ENCODE peak calls at places on chromosomes 13 and 19, in five cellular contexts. H is mesendoderm, S is neuronal stem cell, V is IMR-90, W is H1. E is an unnamed sample.
A peak's percentile ranks its signal among the peaks of the same experiment; 100 is the strongest.

GRCh38 chr19:15563325-15563794 is 51.7 kb upstream of the CYP4F8 start:
- DNase-seq in W (no peak), S (no peak), H (no peak), V (no peak), E (no peak)

GRCh38 chr19:4115050-4115817 is 8.7 kb downstream of the MAP2K2 start:
- DNase-seq in V (no peak), W (no peak), H (no peak), S (no peak), E (no peak)

GRCh38 chr13:20174656-20175405 is 14.0 kb upstream of the GJA3 start:
- DNase-seq in W (peak; percentile 53), V (peak; percentile 99), S (no peak), H (peak; percentile 76), E (peak; percentile 96)

GRCh38 chr13:44140146-44140545 is 233.5 kb upstream of the SERP2 start:
- DNase-seq in V (no peak), S (no peak), W (no peak), H (peak; percentile 27), E (no peak)

GRCh38 chr19:41224632-41225031 is 5.6 kb downstream of the AXL start:
- DNase-seq in W (no peak), H (no peak), S (no peak), V (no peak), E (no peak)

GRCh38 chr19:37999309-38000213 is 92.6 kb downstream of the SIPA1L3 start:
- DNase-seq in W (no peak), V (peak; percentile 98), H (no peak), S (no peak), E (peak; percentile 68)

GRCh38 chr13:20840590-20840989 is 62.0 kb downstream of the XPO4 start:
- DNase-seq in H (no peak), S (no peak), W (no peak), V (no peak), E (no peak)

GRCh38 chr19:55447421-55448174 is 4.5 kb upstream of the SHISA7 start:
- DNase-seq in W (no peak), S (no peak), H (peak; percentile 62), V (peak; percentile 15), E (no peak)

GRCh38 chr13:97879646-97880297 is 73.7 kb upstream of the IPO5 start:
- DNase-seq in S (no peak), W (no peak), V (peak; percentile 91), H (peak; percentile 87), E (no peak)

GRCh38 chr19:46221981-46222610 is 7.4 kb upstream of the IGFL1 start:
- DNase-seq in V (peak; percentile 34), H (peak; percentile 63), W (no peak), S (no peak), E (peak; percentile 59)

GRCh38 chr13:94641432-94641941 is 39.8 kb downstream of the GPR180 start:
- DNase-seq in S (no peak), V (peak; percentile 86), H (no peak), W (no peak), E (peak; percentile 5)

GRCh38 chr13:102878491-102878890 is 32.7 kb downstream of the ERCC5 start:
- DNase-seq in H (peak; percentile 8), V (peak; percentile 76), S (peak; percentile 29), W (no peak), E (no peak)

GRCh38 chr13:46296920-46297319 is 85.2 kb downstream of the LRRC63 start:
- DNase-seq in V (peak; percentile 67), H (peak; percentile 89), W (no peak), S (no peak), E (peak; percentile 82)

GRCh38 chr19:18006895-18007604 is 920 bp upstream of the ARRDC2 start:
- DNase-seq in S (peak; percentile 78), W (no peak), V (peak; percentile 62), H (peak; percentile 82), E (peak; percentile 82)

GRCh38 chr19:12785431-12786011 is 5.8 kb upstream of the JUNB start:
- DNase-seq in S (no peak), V (no peak), W (no peak), H (no peak), E (no peak)

GRCh38 chr13:48505597-48506091 is 27.2 kb downstream of the RCBTB2 start:
- DNase-seq in V (peak; percentile 71), W (no peak), H (peak; percentile 54), S (no peak), E (no peak)

GRCh38 chr19:35404879-35405622 is 34.2 kb downstream of the GPR42 start:
- DNase-seq in W (no peak), H (peak; percentile 97), S (peak; percentile 17), V (peak; percentile 92), E (peak; percentile 93)

GRCh38 chr19:46579286-46579944 is 21.7 kb upstream of the CALM3 start:
- DNase-seq in W (no peak), S (peak; percentile 14), V (no peak), H (peak; percentile 59), E (no peak)

GRCh38 chr13:36420437-36420891 is 11.8 kb upstream of the CCNA1 start:
- DNase-seq in W (no peak), S (peak; percentile 73), V (peak; percentile 59), H (peak; percentile 83), E (peak; percentile 91)

GRCh38 chr19:40802300-40803169 is 3.5 kb downstream of the EGLN2 start:
- DNase-seq in V (no peak), S (no peak), H (no peak), W (no peak), E (no peak)

GRCh38 chr13:44465318-44465717 is 91.7 kb downstream of the SERP2 start:
- DNase-seq in V (peak; percentile 55), S (no peak), H (no peak), W (no peak), E (no peak)

GRCh38 chr19:55581145-55581827 is 638 bp upstream of the ZNF579 start:
- DNase-seq in W (no peak), H (peak; percentile 56), V (no peak), S (no peak), E (no peak)

GRCh38 chr19:22882797-22883196 is 50.7 kb downstream of the ZNF723 start:
- DNase-seq in W (no peak), V (peak; percentile 13), S (no peak), H (peak; percentile 64), E (peak; percentile 97)

GRCh38 chr19:30167976-30168635 is 204.1 kb upstream of the ZNF536 start:
- DNase-seq in S (no peak), V (no peak), H (no peak), W (no peak), E (no peak)

GRCh38 chr19:4046946-4047683 is 19.6 kb downstream of the ZBTB7A start:
- DNase-seq in W (no peak), V (no peak), H (no peak), S (no peak), E (no peak)

GRCh38 chr13:67996101-67996500 is 766.0 kb upstream of the PCDH9 start:
- DNase-seq in V (no peak), S (no peak), H (no peak), W (no peak), E (no peak)

GRCh38 chr13:78372581-78372980 is 230.8 kb downstream of the POU4F1 start:
- DNase-seq in H (no peak), S (no peak), V (no peak), W (no peak), E (no peak)

GRCh38 chr13:94128430-94128829 is 351.1 kb downstream of the DCT start:
- DNase-seq in V (no peak), H (peak; percentile 45), W (no peak), S (no peak), E (no peak)

GRCh38 chr13:31530883-31531282 is 208.4 kb upstream of the RXFP2 start:
- DNase-seq in W (no peak), S (no peak), V (no peak), H (no peak), E (no peak)

GRCh38 chr19:42088471-42089190 is 12.7 kb downstream of the ZNF574 start:
- DNase-seq in H (no peak), V (peak; percentile 81), W (no peak), S (no peak), E (no peak)

GRCh38 chr19:18293642-18294466 is 12.4 kb upstream of the JUND start:
- DNase-seq in H (peak; percentile 42), V (no peak), S (no peak), W (no peak), E (no peak)

GRCh38 chr13:34913040-34913439 is 29.0 kb upstream of the NBEA start:
- DNase-seq in H (peak; percentile 84), W (peak; percentile 38), V (no peak), S (peak; percentile 27), E (no peak)

GRCh38 chr19:55585658-55586339 is 5.2 kb upstream of the ZNF579 start:
- DNase-seq in W (no peak), H (peak; percentile 63), S (peak; percentile 84), V (peak; percentile 63), E (no peak)

GRCh38 chr19:49870309-49870901 is 3.0 kb upstream of the PNKP start:
- DNase-seq in H (no peak), V (no peak), S (no peak), W (no peak), E (no peak)
- H2AK5ac ChIP-seq in H (peak overlapping the region; percentile 99), V (peak overlapping the region; percentile 100), S (peak overlapping the region; percentile 99), W (peak overlapping the region; percentile 99), E (peak overlapping the region; percentile 77)

DNA sequence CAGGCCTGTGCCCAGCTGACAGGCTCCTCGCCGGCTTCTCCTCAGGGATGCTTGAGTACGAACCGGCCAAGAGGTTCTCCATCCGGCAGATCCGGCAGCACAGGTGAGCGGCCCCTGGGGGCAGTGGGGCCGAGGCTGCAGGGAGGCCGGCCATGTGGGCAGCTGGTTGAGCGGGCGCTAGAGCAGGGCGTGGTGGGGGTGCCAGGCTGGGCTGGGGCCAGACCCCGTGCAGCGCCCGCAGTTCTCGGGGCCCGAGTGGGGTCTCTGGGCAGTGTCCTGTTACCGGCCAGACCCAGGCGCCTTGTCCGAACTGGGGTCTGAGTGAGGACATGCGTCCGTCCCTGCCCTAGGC is 15.9 kb downstream of the CBARP start:
- DNase-seq in V (no peak), W (no peak), S (no peak), H (no peak), E (no peak)
- H2AK5ac ChIP-seq in V (no peak overlapping the region), W (no peak overlapping the region), S (peak overlapping the region; percentile 14), H (no peak overlapping the region), E (no peak overlapping the region)

DNA sequence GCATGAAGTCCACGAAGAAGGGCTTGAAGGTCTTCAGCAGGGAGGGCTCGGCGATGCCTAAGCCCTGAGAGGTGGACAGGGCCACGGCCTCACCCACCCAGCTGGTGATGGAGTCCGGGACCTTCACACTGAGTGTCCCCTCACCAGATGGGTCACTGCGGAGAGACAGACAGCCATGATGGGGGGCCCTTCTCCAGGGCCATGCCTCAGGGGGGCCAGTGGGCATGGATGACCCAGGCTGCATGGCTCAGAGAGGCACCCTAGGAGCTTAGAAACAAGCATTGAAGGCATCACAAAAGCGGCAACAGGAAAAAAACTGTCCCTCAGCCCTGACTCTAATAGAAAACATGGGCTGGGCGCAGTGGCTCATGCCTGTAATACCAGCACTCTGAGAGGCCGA is 63.2 kb downstream of the F2RL3 start:
- DNase-seq in S (no peak), H (no peak), W (no peak), V (no peak), E (no peak)
- H2AK5ac ChIP-seq in S (no peak overlapping the region), H (no peak overlapping the region), W (no peak overlapping the region), V (no peak overlapping the region), E (no peak overlapping the region)

DNA sequence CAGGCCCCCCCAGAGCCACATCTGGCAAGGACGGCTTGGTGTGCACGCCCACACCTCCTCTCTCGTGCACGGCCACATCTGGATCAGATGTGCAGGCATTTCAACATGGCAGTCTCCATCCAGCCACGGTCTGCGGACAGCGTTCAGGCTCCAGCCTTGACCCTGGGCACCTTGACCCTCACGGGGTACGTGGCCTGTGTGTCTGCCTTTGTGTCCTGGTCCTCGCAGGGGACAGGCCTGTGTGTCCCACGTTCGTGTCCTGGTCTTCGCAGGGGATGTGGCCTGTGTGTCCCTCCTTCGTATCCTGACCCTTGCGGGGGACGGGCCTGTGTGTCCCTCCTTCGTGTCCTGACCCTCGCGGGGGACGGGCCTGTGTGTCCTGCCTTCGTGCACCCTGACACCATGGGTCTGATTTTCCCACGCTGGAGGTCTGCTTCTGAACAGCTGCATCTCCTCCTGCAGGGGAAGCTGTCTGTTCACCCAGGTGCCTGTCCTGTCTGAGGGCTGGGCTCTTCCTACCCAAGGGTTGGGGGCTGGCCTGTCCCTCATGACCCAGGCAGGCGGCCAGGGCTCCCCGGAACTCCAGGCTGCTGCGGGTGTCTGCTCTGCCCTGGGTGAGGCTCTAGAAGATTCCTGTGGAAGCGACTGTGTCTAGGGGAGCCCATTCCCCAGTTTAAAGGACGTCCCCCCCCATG is 25.3 kb downstream of the RASA3 start:
- DNase-seq in S (no peak), W (no peak), H (no peak), V (no peak), E (no peak)
- H2AK5ac ChIP-seq in S (peak overlapping the region; percentile 100), W (peak overlapping the region; percentile 8), H (no peak overlapping the region), V (peak overlapping the region; percentile 98), E (peak overlapping the region; percentile 58)